ENCODE peak calls at places on chromosomes 1 and 21, in ten cellular contexts. J is stimulated activated CD4-positive, alpha-beta T cell treated with anti-CD3 and anti-CD28 coated beads, Interleukin-15, amount 100 ng/mL, for 24 hours; G is smooth muscle cell of the brain vasculature; L is posterior cingulate gyrus; B is ecto neural progenitor cell; A is endothelial cell of umbilical vein; Y is activated CD4-positive, alpha-beta T cell treated with anti-CD3 and anti-CD28 coated beads for 4 hours; R is uterus; W is GM13977; Z is WTC11. F is an unnamed sample.
A peak's percentile ranks its signal among the peaks of the same experiment; 100 is the strongest.

GRCh38 chr1:84353665-84354064 is 44.6 kb upstream of the DNASE2B start:
- DNase-seq in Z (no peak), R (peak; percentile 34), J (no peak), A (no peak), B (no peak), G (no peak), L (no peak), Y (no peak), W (no peak), F (no peak)

GRCh38 chr1:205656236-205656635 is 24.1 kb downstream of the SLC45A3 start:
- DNase-seq in G (no peak), R (no peak), Z (no peak), B (no peak), A (no peak), J (no peak), L (no peak), W (no peak), Y (no peak), F (no peak)

GRCh38 chr1:109790735-109791494 is 27.2 kb upstream of the EPS8L3 start:
- DNase-seq in J (peak; percentile 88), Z (peak; percentile 53), W (peak; percentile 84), G (no peak), L (peak; percentile 83), B (peak; percentile 62), A (peak; percentile 90), R (peak; percentile 27), Y (peak; percentile 73), F (no peak)

GRCh38 chr1:13543927-13544556 is 30.2 kb upstream of the LRRC38 start:
- DNase-seq in W (no peak), J (no peak), R (no peak), G (no peak), Y (no peak), L (peak; percentile 93), B (no peak), Z (peak; percentile 13), A (no peak), F (no peak)

GRCh38 chr1:15617874-15618684 is 821 bp downstream of the DDI2 start:
- DNase-seq in Z (no peak), L (no peak), W (peak; percentile 61), R (no peak), J (peak; percentile 55), A (peak; percentile 45), Y (no peak), G (no peak), B (no peak), F (no peak)

GRCh38 chr1:220908757-220909156 is 29.5 kb downstream of the HLX start:
- DNase-seq in L (no peak), Y (no peak), R (no peak), W (peak; percentile 15), G (no peak), B (no peak), A (peak; percentile 38), Z (no peak), J (no peak), F (no peak)

GRCh38 chr1:208803371-208803811 is 559.2 kb upstream of the PLXNA2 start:
- DNase-seq in G (no peak), W (no peak), J (no peak), L (no peak), Y (no peak), R (no peak), A (no peak), Z (no peak), B (no peak), F (no peak)

GRCh38 chr1:9025474-9025873 is 749 bp downstream of the SLC2A7 start:
- DNase-seq in A (no peak), B (no peak), R (no peak), Y (no peak), L (no peak), G (no peak), Z (no peak), W (no peak), J (no peak), F (no peak)

GRCh38 chr1:205275133-205275532 is 46.4 kb downstream of the NUAK2 start:
- DNase-seq in Y (no peak), R (no peak), L (no peak), J (no peak), W (no peak), G (no peak), Z (no peak), A (no peak), B (no peak), F (no peak)

GRCh38 chr21:37915941-37916794 is at the start of gene KCNJ6:
- DNase-seq in R (no peak), Y (no peak), B (peak; percentile 88), G (peak; percentile 21), A (peak; percentile 47), W (no peak), L (peak; percentile 94), Z (peak; percentile 87), J (peak; percentile 32), F (no peak)

GRCh38 chr1:204577794-204578478 is 61.7 kb downstream of the MDM4 start:
- DNase-seq in W (no peak), L (peak; percentile 63), G (no peak), Y (no peak), Z (no peak), B (no peak), J (no peak), A (no peak), R (no peak), F (no peak)

GRCh38 chr1:153573351-153573750 is 7.7 kb upstream of the S100A2 start:
- DNase-seq in J (no peak), W (no peak), R (no peak), Z (no peak), L (no peak), B (no peak), G (no peak), A (no peak), Y (no peak), F (no peak)

GRCh38 chr1:75588779-75589475 is 22.0 kb downstream of the SLC44A5 start:
- DNase-seq in L (no peak), W (no peak), A (no peak), B (no peak), Z (no peak), Y (no peak), R (no peak), G (no peak), J (no peak), F (no peak)

GRCh38 chr1:219576931-219577330 is 36.0 kb downstream of the ZC3H11B start:
- DNase-seq in A (no peak), B (no peak), Y (no peak), R (no peak), G (no peak), Z (no peak), L (no peak), J (no peak), W (no peak), F (no peak)

F was measured in iPS DF 19.7.